ENCODE peak calls at places on chromosome 2, in six cellular contexts. M is frontal cortex, J is ovary, G is hepatic stellate cell, O is head of caudate nucleus, U is NCI-H2081. A is an unnamed sample.

GRCh38 chr2:45178854-45179253 is 169.6 kb upstream of the SIX2 start:
- DNase-seq in U (no peak), M (no peak), G (no peak), O (no peak), J (no peak), A (no peak)

GRCh38 chr2:133452561-133452960 is 115.7 kb downstream of the NCKAP5 start:
- DNase-seq in M (no peak), G (no peak), U (no peak), O (no peak), J (no peak), A (no peak)

GRCh38 chr2:164937864-164938401 is 17.4 kb downstream of the SLC38A11 start:
- DNase-seq in O (no peak), M (no peak), U (peak), J (no peak), G (no peak), A (no peak)

GRCh38 chr2:10465915-10466314 is 17.8 kb upstream of the ODC1 start:
- DNase-seq in J (no peak), M (no peak), O (no peak), G (no peak), U (no peak), A (no peak)

GRCh38 chr2:154402138-154402714 is 296.3 kb upstream of the KCNJ3 start:
- DNase-seq in J (no peak), U (peak), O (no peak), G (peak), M (no peak), A (peak)

GRCh38 chr2:151120016-151120415 is 141.6 kb downstream of the RBM43 start:
- DNase-seq in J (no peak), G (no peak), M (no peak), U (peak), O (no peak), A (no peak)

GRCh38 chr2:100252811-100253698 is 69.2 kb downstream of the LONRF2 start:
- DNase-seq in J (no peak), G (no peak), M (no peak), U (no peak), O (no peak), A (no peak)

GRCh38 chr2:72035518-72036172 is 112.0 kb downstream of the CYP26B1 start:
- DNase-seq in U (no peak), G (no peak), J (no peak), O (no peak), M (no peak), A (no peak)

GRCh38 chr2:179377296-179377695 is 112.7 kb upstream of the SESTD1 start:
- DNase-seq in G (peak), O (no peak), U (no peak), M (no peak), J (no peak), A (no peak)

GRCh38 chr2:86087936-86088850 is 17.5 kb downstream of the POLR1A start:
- DNase-seq in G (peak), U (no peak), M (no peak), J (no peak), O (no peak), A (no peak)

GRCh38 chr2:115635440-115635839 is 1193.0 kb downstream of the DPP10 start:
- DNase-seq in G (no peak), J (no peak), M (no peak), U (no peak), O (no peak), A (no peak)

GRCh38 chr2:28206786-28207185 is 185.9 kb upstream of the FOSL2 start:
- DNase-seq in O (no peak), G (no peak), M (no peak), U (peak), J (no peak), A (no peak)

GRCh38 chr2:165563468-165564225 is 94.1 kb downstream of the CSRNP3 start:
- DNase-seq in U (peak), J (no peak), G (no peak), O (no peak), M (no peak), A (no peak)

GRCh38 chr2:205682239-205683021 is at the start of gene NRP2:
- DNase-seq in J (peak), O (peak), M (peak), G (peak), U (peak), A (peak)